ENCODE peak calls at places on chromosomes 1 and 21, in ten cellular contexts. A is ascending aorta; O is HFFc6; U is germinal center; N is activated naive CD8-positive, alpha-beta T cell treated with anti-CD3 and anti-CD28 coated beads for 36 hours; F is H54; G is effector CD8-positive, alpha-beta T cell; Q is activated T-cell treated with anti-CD3 and anti-CD28 coated beads for 4 hours; L is T-helper 2 cell; H is fibroblast of the conjunctiva. C is an unnamed sample.

GRCh38 chr1:198669023-198669698 is 30.3 kb downstream of the PTPRC start:
- DNase-seq in O (peak), N (no peak), Q (no peak), H (peak), L (no peak), G (no peak), A (no peak), U (no peak), F (peak), C (peak)

GRCh38 chr1:32924881-32925344 is 23.7 kb upstream of the TMEM54 start:
- DNase-seq in G (no peak), Q (no peak), U (no peak), L (no peak), H (no peak), A (no peak), F (no peak), O (no peak), N (peak), C (no peak)

GRCh38 chr1:63189677-63190076 is 132.7 kb upstream of the FOXD3 start:
- DNase-seq in F (no peak), U (no peak), L (no peak), Q (no peak), O (no peak), N (no peak), A (no peak), H (no peak), G (no peak), C (no peak)

GRCh38 chr1:197463142-197463541 is 195.1 kb downstream of the CRB1 start:
- DNase-seq in O (no peak), L (no peak), U (no peak), F (no peak), Q (no peak), N (no peak), A (no peak), G (no peak), H (no peak), C (no peak)

GRCh38 chr1:179589524-179589923 is 2.1 kb upstream of the TDRD5 start:
- DNase-seq in A (no peak), H (no peak), L (no peak), Q (no peak), U (no peak), G (no peak), N (no peak), F (no peak), O (no peak), C (no peak)

GRCh38 chr1:156675271-156675708 is 1.9 kb downstream of the NES start:
- DNase-seq in O (no peak), A (no peak), Q (no peak), L (no peak), F (no peak), N (no peak), H (no peak), U (no peak), G (no peak), C (no peak)

GRCh38 chr1:116330846-116331245 is 42.2 kb upstream of the ATP1A1 start:
- DNase-seq in G (no peak), U (no peak), F (no peak), O (no peak), H (no peak), Q (no peak), L (no peak), A (no peak), N (no peak), C (no peak)

GRCh38 chr1:60988827-60989363 is 93.5 kb upstream of the NFIA start:
- DNase-seq in U (no peak), O (peak), H (no peak), L (no peak), Q (no peak), G (no peak), N (no peak), F (no peak), A (no peak), C (no peak)

GRCh38 chr1:218679391-218679790 is 334.3 kb downstream of the TGFB2 start:
- DNase-seq in L (no peak), O (no peak), N (no peak), F (no peak), Q (no peak), G (no peak), H (no peak), U (no peak), A (no peak), C (no peak)

GRCh38 chr1:185267701-185268100 is 49.3 kb downstream of the IVNS1ABP start:
- DNase-seq in Q (no peak), U (no peak), O (no peak), L (no peak), G (no peak), N (no peak), F (no peak), H (no peak), A (no peak), C (no peak)

GRCh38 chr1:36322786-36323635 is 434 bp downstream of the EVA1B start:
- DNase-seq in F (no peak), N (peak), Q (peak), H (peak), U (peak), L (peak), G (no peak), A (peak), O (peak), C (peak)

GRCh38 chr1:82775402-82776000 is 974.8 kb downstream of the ADGRL2 start:
- DNase-seq in O (no peak), A (no peak), H (peak), G (no peak), N (peak), L (peak), U (peak), Q (no peak), F (peak), C (no peak)

GRCh38 chr1:6734579-6735397 is 33.2 kb upstream of the DNAJC11 start:
- DNase-seq in L (no peak), O (peak), U (no peak), A (no peak), Q (no peak), H (no peak), N (no peak), G (no peak), F (no peak), C (no peak)

GRCh38 chr1:85623061-85623471 is 42.5 kb downstream of the CCN1 start:
- DNase-seq in Q (no peak), N (no peak), F (peak), H (no peak), L (no peak), O (peak), A (no peak), U (no peak), G (no peak), C (no peak)

GRCh38 chr1:224089583-224089982 is 24.3 kb upstream of the FBXO28 start:
- DNase-seq in U (no peak), G (no peak), O (no peak), H (no peak), A (no peak), F (no peak), L (no peak), N (no peak), Q (no peak), C (no peak)

GRCh38 chr1:68321084-68321685 is 88.9 kb upstream of the WLS start:
- DNase-seq in A (peak), G (no peak), O (peak), U (no peak), H (peak), N (no peak), Q (no peak), L (no peak), F (no peak), C (peak)

GRCh38 chr1:213679153-213679552 is 308.6 kb upstream of the PROX1 start:
- DNase-seq in U (no peak), H (no peak), O (no peak), F (no peak), N (no peak), Q (no peak), G (no peak), L (no peak), A (no peak), C (no peak)

GRCh38 chr21:14890141-14890540 is 174.7 kb downstream of the NRIP1 start:
- DNase-seq in A (no peak), L (no peak), U (no peak), G (no peak), F (no peak), N (no peak), H (no peak), O (no peak), Q (no peak), C (no peak)

GRCh38 chr1:201503397-201504176 is 3.3 kb downstream of the CSRP1 start:
- DNase-seq in G (no peak), L (no peak), N (no peak), F (peak), A (peak), O (peak), H (peak), Q (no peak), U (no peak), C (no peak)

GRCh38 chr1:116195077-116195868 is 84.1 kb downstream of the MAB21L3 start:
- DNase-seq in F (no peak), Q (no peak), N (no peak), U (no peak), A (no peak), L (no peak), O (no peak), H (no peak), G (no peak), C (no peak)

GRCh38 chr1:44068442-44068861 is 37.2 kb upstream of the SLC6A9 start:
- DNase-seq in U (peak), F (no peak), A (no peak), H (no peak), O (no peak), N (no peak), Q (no peak), L (no peak), G (no peak), C (peak)